ENCODE peak calls at places on chromosomes 11 and 22, in four cellular contexts. One of them, this sample, is unnamed.

GRCh38 chr11:20112291-20113146 is 47.8 kb downstream of the DBX1 start:
- DNase-seq in nucleus accumbens: peak; percentile 29
- DNase-seq in NCI-H2029 treated with DMSO at 0.1 percent for 48 hours: no peak
- DNase-seq in HEK293T: peak; percentile 46
- DNase-seq in this sample: peak; percentile 43

GRCh38 chr11:15816270-15816871 is 540.0 kb downstream of the SOX6 start:
- DNase-seq in nucleus accumbens: no peak
- DNase-seq in NCI-H2029 treated with DMSO at 0.1 percent for 48 hours: peak; percentile 58
- DNase-seq in HEK293T: no peak
- DNase-seq in this sample: no peak

GRCh38 chr11:12769834-12770345 is 95.7 kb downstream of the TEAD1 start:
- DNase-seq in nucleus accumbens: no peak
- DNase-seq in NCI-H2029 treated with DMSO at 0.1 percent for 48 hours: no peak
- DNase-seq in HEK293T: no peak
- DNase-seq in this sample: no peak

GRCh38 chr22:17119481-17120202 is 1.5 kb downstream of the TMEM121B start:
- DNase-seq in nucleus accumbens: no peak
- DNase-seq in NCI-H2029 treated with DMSO at 0.1 percent for 48 hours: no peak
- DNase-seq in HEK293T: peak; percentile 60
- DNase-seq in this sample: no peak

GRCh38 chr22:36916034-36916433 is 2.6 kb downstream of the CSF2RB start:
- DNase-seq in nucleus accumbens: no peak
- DNase-seq in NCI-H2029 treated with DMSO at 0.1 percent for 48 hours: no peak
- DNase-seq in HEK293T: no peak
- DNase-seq in this sample: no peak

GRCh38 chr22:19754701-19755144 is 5.9 kb upstream of the TBX1 start:
- DNase-seq in nucleus accumbens: no peak
- DNase-seq in NCI-H2029 treated with DMSO at 0.1 percent for 48 hours: no peak
- DNase-seq in HEK293T: no peak
- DNase-seq in this sample: no peak

GRCh38 chr11:73055655-73056354 is 86.3 kb downstream of the FCHSD2 start:
- DNase-seq in nucleus accumbens: no peak
- DNase-seq in NCI-H2029 treated with DMSO at 0.1 percent for 48 hours: no peak
- DNase-seq in HEK293T: no peak
- DNase-seq in this sample: no peak

GRCh38 chr11:130217133-130217631 is 57.6 kb downstream of the ST14 start:
- DNase-seq in nucleus accumbens: no peak
- DNase-seq in NCI-H2029 treated with DMSO at 0.1 percent for 48 hours: no peak
- DNase-seq in HEK293T: no peak
- DNase-seq in this sample: no peak

GRCh38 chr11:118174006-118174567 is 2.4 kb downstream of the SCN2B start:
- DNase-seq in nucleus accumbens: no peak
- DNase-seq in NCI-H2029 treated with DMSO at 0.1 percent for 48 hours: no peak
- DNase-seq in HEK293T: no peak
- DNase-seq in this sample: no peak

GRCh38 chr11:61803889-61804647 is 11.4 kb downstream of the FEN1 start:
- DNase-seq in nucleus accumbens: no peak
- DNase-seq in NCI-H2029 treated with DMSO at 0.1 percent for 48 hours: no peak
- DNase-seq in HEK293T: no peak
- DNase-seq in this sample: no peak

GRCh38 chr11:17476317-17477083 is at the start of gene ABCC8:
- DNase-seq in nucleus accumbens: no peak
- DNase-seq in NCI-H2029 treated with DMSO at 0.1 percent for 48 hours: no peak
- DNase-seq in HEK293T: peak; percentile 74
- DNase-seq in this sample: no peak

GRCh38 chr22:44567846-44568493 is 69.9 kb upstream of the RTL6 start:
- DNase-seq in nucleus accumbens: no peak
- DNase-seq in NCI-H2029 treated with DMSO at 0.1 percent for 48 hours: no peak
- DNase-seq in HEK293T: no peak
- DNase-seq in this sample: no peak

GRCh38 chr11:107702723-107703122 is 9.1 kb downstream of the SLN start:
- DNase-seq in nucleus accumbens: no peak
- DNase-seq in NCI-H2029 treated with DMSO at 0.1 percent for 48 hours: no peak
- DNase-seq in HEK293T: no peak
- DNase-seq in this sample: no peak

GRCh38 chr11:124737638-124738293 is 2.0 kb upstream of the NRGN start:
- DNase-seq in nucleus accumbens: no peak
- DNase-seq in NCI-H2029 treated with DMSO at 0.1 percent for 48 hours: no peak
- DNase-seq in HEK293T: no peak
- DNase-seq in this sample: no peak

GRCh38 chr11:46676436-46677158 is 23.8 kb downstream of the ARHGAP1 start:
- DNase-seq in nucleus accumbens: no peak
- DNase-seq in NCI-H2029 treated with DMSO at 0.1 percent for 48 hours: no peak
- DNase-seq in HEK293T: no peak
- DNase-seq in this sample: no peak

GRCh38 chr11:46330887-46331652 is 16.2 kb upstream of the DGKZ start:
- DNase-seq in nucleus accumbens: no peak
- DNase-seq in NCI-H2029 treated with DMSO at 0.1 percent for 48 hours: no peak
- DNase-seq in HEK293T: no peak
- DNase-seq in this sample: no peak

GRCh38 chr22:25497269-25497668 is 67.2 kb upstream of the GRK3 start:
- DNase-seq in nucleus accumbens: no peak
- DNase-seq in NCI-H2029 treated with DMSO at 0.1 percent for 48 hours: no peak
- DNase-seq in HEK293T: no peak
- DNase-seq in this sample: no peak

GRCh38 chr11:111944139-111944538 is 7.0 kb downstream of the DIXDC1 start:
- DNase-seq in nucleus accumbens: no peak
- DNase-seq in NCI-H2029 treated with DMSO at 0.1 percent for 48 hours: no peak
- DNase-seq in HEK293T: no peak
- DNase-seq in this sample: no peak

GRCh38 chr11:77198440-77198849 is 70.4 kb downstream of the MYO7A start:
- DNase-seq in nucleus accumbens: no peak
- DNase-seq in NCI-H2029 treated with DMSO at 0.1 percent for 48 hours: no peak
- DNase-seq in HEK293T: peak; percentile 68
- DNase-seq in this sample: no peak

GRCh38 chr11:96794152-96794551 is 404.3 kb downstream of the JRKL start:
- DNase-seq in nucleus accumbens: no peak
- DNase-seq in NCI-H2029 treated with DMSO at 0.1 percent for 48 hours: no peak
- DNase-seq in HEK293T: peak; percentile 4
- DNase-seq in this sample: no peak

GRCh38 chr11:36253238-36253637 is 36.0 kb downstream of the COMMD9 start:
- DNase-seq in nucleus accumbens: no peak
- DNase-seq in NCI-H2029 treated with DMSO at 0.1 percent for 48 hours: no peak
- DNase-seq in HEK293T: no peak
- DNase-seq in this sample: peak; percentile 30

GRCh38 chr11:12900496-12900895 is 108.6 kb upstream of the RASSF10 start:
- DNase-seq in nucleus accumbens: no peak
- DNase-seq in NCI-H2029 treated with DMSO at 0.1 percent for 48 hours: no peak
- DNase-seq in HEK293T: no peak
- DNase-seq in this sample: no peak

GRCh38 chr11:120563698-120564572 is 52.4 kb downstream of the GRIK4 start:
- DNase-seq in nucleus accumbens: peak; percentile 74
- DNase-seq in NCI-H2029 treated with DMSO at 0.1 percent for 48 hours: peak; percentile 6
- DNase-seq in HEK293T: no peak
- DNase-seq in this sample: peak; percentile 88

GRCh38 chr11:10459029-10459970 is 4.2 kb downstream of the AMPD3 start:
- DNase-seq in nucleus accumbens: no peak
- DNase-seq in NCI-H2029 treated with DMSO at 0.1 percent for 48 hours: no peak
- DNase-seq in HEK293T: no peak
- DNase-seq in this sample: peak; percentile 20

GRCh38 chr11:70292863-70293262 is 22.4 kb downstream of the PPFIA1 start:
- DNase-seq in nucleus accumbens: no peak
- DNase-seq in NCI-H2029 treated with DMSO at 0.1 percent for 48 hours: no peak
- DNase-seq in HEK293T: no peak
- DNase-seq in this sample: peak; percentile 15

GRCh38 chr11:79243412-79244174 is 197.2 kb downstream of the TENM4 start:
- DNase-seq in nucleus accumbens: no peak
- DNase-seq in NCI-H2029 treated with DMSO at 0.1 percent for 48 hours: no peak
- DNase-seq in HEK293T: no peak
- DNase-seq in this sample: no peak

GRCh38 chr11:131546218-131546895 is 175.9 kb downstream of the NTM start:
- DNase-seq in nucleus accumbens: no peak
- DNase-seq in NCI-H2029 treated with DMSO at 0.1 percent for 48 hours: no peak
- DNase-seq in HEK293T: no peak
- DNase-seq in this sample: no peak

GRCh38 chr11:132033051-132033450 is 662.6 kb downstream of the NTM start:
- DNase-seq in nucleus accumbens: no peak
- DNase-seq in NCI-H2029 treated with DMSO at 0.1 percent for 48 hours: no peak
- DNase-seq in HEK293T: no peak
- DNase-seq in this sample: no peak

GRCh38 chr11:69545976-69546617 is 64.6 kb downstream of the LINC01488 start:
- DNase-seq in nucleus accumbens: no peak
- DNase-seq in NCI-H2029 treated with DMSO at 0.1 percent for 48 hours: no peak
- DNase-seq in HEK293T: no peak
- DNase-seq in this sample: no peak

GRCh38 chr11:27718853-27719574 is 18.8 kb upstream of the BDNF start:
- DNase-seq in nucleus accumbens: no peak
- DNase-seq in NCI-H2029 treated with DMSO at 0.1 percent for 48 hours: no peak
- DNase-seq in HEK293T: peak; percentile 42
- DNase-seq in this sample: no peak

GRCh38 chr11:84316866-84317560 is 1030.8 kb upstream of the CCDC90B start:
- DNase-seq in nucleus accumbens: peak; percentile 33
- DNase-seq in NCI-H2029 treated with DMSO at 0.1 percent for 48 hours: no peak
- DNase-seq in HEK293T: no peak
- DNase-seq in this sample: peak; percentile 78

GRCh38 chr11:47109051-47109791 is 67.5 kb downstream of the ARFGAP2 start:
- DNase-seq in nucleus accumbens: no peak
- DNase-seq in NCI-H2029 treated with DMSO at 0.1 percent for 48 hours: no peak
- DNase-seq in HEK293T: no peak
- DNase-seq in this sample: peak; percentile 74

GRCh38 chr11:73693877-73694525 is 47.6 kb downstream of the PLEKHB1 start:
- DNase-seq in nucleus accumbens: no peak
- DNase-seq in NCI-H2029 treated with DMSO at 0.1 percent for 48 hours: no peak
- DNase-seq in HEK293T: no peak
- DNase-seq in this sample: no peak

GRCh38 chr11:105458071-105458470 is 151.8 kb upstream of the GRIA4 start:
- DNase-seq in nucleus accumbens: no peak
- DNase-seq in NCI-H2029 treated with DMSO at 0.1 percent for 48 hours: peak; percentile 60
- DNase-seq in HEK293T: no peak
- DNase-seq in this sample: no peak

GRCh38 chr22:27773236-27773550 is 28.4 kb downstream of the MN1 start:
- DNase-seq in nucleus accumbens: no peak
- DNase-seq in NCI-H2029 treated with DMSO at 0.1 percent for 48 hours: no peak
- DNase-seq in HEK293T: no peak
- DNase-seq in this sample: no peak

GRCh38 chr11:625636-626319 is 1.0 kb upstream of the CDHR5 start:
- DNase-seq in nucleus accumbens: no peak
- DNase-seq in NCI-H2029 treated with DMSO at 0.1 percent for 48 hours: no peak
- DNase-seq in HEK293T: no peak
- DNase-seq in this sample: no peak

GRCh38 chr11:128889657-128890213 is 1.4 kb upstream of the KCNJ5 start:
- DNase-seq in nucleus accumbens: no peak
- DNase-seq in NCI-H2029 treated with DMSO at 0.1 percent for 48 hours: no peak
- DNase-seq in HEK293T: no peak
- DNase-seq in this sample: no peak

GRCh38 chr11:132111341-132111740 is 740.9 kb downstream of the NTM start:
- DNase-seq in nucleus accumbens: no peak
- DNase-seq in NCI-H2029 treated with DMSO at 0.1 percent for 48 hours: no peak
- DNase-seq in HEK293T: no peak
- DNase-seq in this sample: no peak

GRCh38 chr11:115333106-115333505 is 171.1 kb downstream of the CADM1 start:
- DNase-seq in nucleus accumbens: no peak
- DNase-seq in NCI-H2029 treated with DMSO at 0.1 percent for 48 hours: peak; percentile 42
- DNase-seq in HEK293T: no peak
- DNase-seq in this sample: no peak

This sample was measured in midbrain.